ENCODE peak calls at places on chromosome 5, in four cellular contexts. T is IMR-90, I is K562, E is GM12878. O is an unnamed sample. For H3K9me3, the result is how much of the 10 kb centered on the place peaks cover.

GRCh38 chr5:53569486-53569885 is 9.0 kb downstream of the NDUFS4 start:
- DNase-seq in E (no peak), I (no peak), T (no peak), O (no peak)

GRCh38 chr5:673140-673836 is 19.9 kb downstream of the TPPP start:
- DNase-seq in E (no peak), T (no peak), I (no peak), O (no peak)

GRCh38 chr5:55220433-55221185 is 6.5 kb downstream of the MCIDAS start:
- DNase-seq in E (no peak), I (no peak), T (no peak), O (no peak)

GRCh38 chr5:1509346-1510085 is 14.2 kb downstream of the LPCAT1 start:
- DNase-seq in I (no peak), T (no peak), E (no peak), O (no peak)

GRCh38 chr5:53603009-53603687 is 42.7 kb downstream of the NDUFS4 start:
- DNase-seq in E (no peak), T (peak), I (no peak), O (no peak)

GRCh38 chr5:170312666-170313065 is 15.1 kb upstream of the LCP2 start:
- DNase-seq in I (no peak), E (no peak), T (peak), O (peak)

GRCh38 chr5:59744531-59744992 is 149.0 kb downstream of the PDE4D start:
- DNase-seq in E (no peak), I (no peak), T (peak), O (peak)

GRCh38 chr5:111584651-111585050 is 72.3 kb upstream of the STARD4 start:
- DNase-seq in I (peak), T (peak), E (no peak), O (no peak)

GRCh38 chr5:132009706-132010405 is 1.6 kb downstream of the ACSL6 start:
- DNase-seq in T (no peak), E (no peak), I (no peak), O (no peak)

GRCh38 chr5:43560128-43560527 is 3.3 kb upstream of the PAIP1 start:
- DNase-seq in I (no peak), E (no peak), T (peak), O (no peak)

GRCh38 chr5:171954721-171955120 is 51.7 kb downstream of the FBXW11 start:
- DNase-seq in T (peak), E (no peak), I (no peak), O (no peak)

GRCh38 chr5:143717400-143717799 is 94.6 kb upstream of the HMHB1 start:
- DNase-seq in E (no peak), T (peak), I (no peak), O (no peak)

GRCh38 chr5:36066540-36067210 is at the start of gene UGT3A2:
- DNase-seq in T (no peak), E (no peak), I (no peak), O (no peak)

GRCh38 chr5:67215592-67216471 is 19.2 kb upstream of the CD180 start:
- DNase-seq in I (no peak), E (peak), T (peak), O (no peak)

GRCh38 chr5:122093415-122093814 is 15.4 kb upstream of the LOX start:
- DNase-seq in E (no peak), T (peak), I (no peak), O (no peak)

GRCh38 chr5:160419458-160420330 is 813 bp upstream of the SLU7 start:
- DNase-seq in E (no peak), T (no peak), I (peak), O (no peak)

GRCh38 chr5:50968296-50969206 is 302.1 kb downstream of the PARP8 start:
- DNase-seq in T (no peak), E (no peak), I (no peak), O (no peak)

GRCh38 chr5:71874521-71874920 is 155.4 kb downstream of the CARTPT start:
- DNase-seq in E (no peak), I (no peak), T (no peak), O (no peak)

GRCh38 chr5:35161637-35162248 is 68.5 kb downstream of the PRLR start:
- DNase-seq in E (no peak), I (no peak), T (no peak), O (no peak)

GRCh38 chr5:135263022-135263668 is 135.9 kb downstream of the MACROH2A1 start:
- DNase-seq in T (no peak), I (peak), E (no peak), O (peak)

GRCh38 chr5:28216939-28217360 is 1178.6 kb upstream of the CDH9 start:
- DNase-seq in T (no peak), E (no peak), I (no peak), O (no peak)

GRCh38 chr5:53895091-53895683 is 334.7 kb downstream of the NDUFS4 start:
- DNase-seq in T (no peak), E (no peak), I (no peak), O (no peak)

GRCh38 chr5:120817044-120817985 is 353.2 kb downstream of the PRR16 start:
- DNase-seq in T (peak), I (no peak), E (no peak), O (peak)

GRCh38 chr5:178483620-178484019 is 106.6 kb downstream of the COL23A1 start:
- DNase-seq in I (no peak), T (no peak), E (no peak), O (no peak)

GRCh38 chr5:95605786-95606185 is 14.1 kb upstream of the GPR150 start:
- DNase-seq in I (no peak), T (no peak), E (no peak), O (no peak)

GRCh38 chr5:139955616-139956283 is 87.3 kb downstream of the NRG2 start:
- DNase-seq in T (no peak), E (no peak), I (peak), O (no peak)

GRCh38 chr5:173984218-173984617 is 4.8 kb upstream of the C5orf47 start:
- DNase-seq in I (peak), E (no peak), T (peak), O (peak)

GRCh38 chr5:15290953-15291352 is 209.0 kb upstream of the FBXL7 start:
- DNase-seq in T (no peak), E (no peak), I (no peak), O (no peak)

GRCh38 chr5:1515921-1516571 is 7.7 kb downstream of the LPCAT1 start:
- DNase-seq in I (no peak), E (no peak), T (peak), O (peak)

DNA sequence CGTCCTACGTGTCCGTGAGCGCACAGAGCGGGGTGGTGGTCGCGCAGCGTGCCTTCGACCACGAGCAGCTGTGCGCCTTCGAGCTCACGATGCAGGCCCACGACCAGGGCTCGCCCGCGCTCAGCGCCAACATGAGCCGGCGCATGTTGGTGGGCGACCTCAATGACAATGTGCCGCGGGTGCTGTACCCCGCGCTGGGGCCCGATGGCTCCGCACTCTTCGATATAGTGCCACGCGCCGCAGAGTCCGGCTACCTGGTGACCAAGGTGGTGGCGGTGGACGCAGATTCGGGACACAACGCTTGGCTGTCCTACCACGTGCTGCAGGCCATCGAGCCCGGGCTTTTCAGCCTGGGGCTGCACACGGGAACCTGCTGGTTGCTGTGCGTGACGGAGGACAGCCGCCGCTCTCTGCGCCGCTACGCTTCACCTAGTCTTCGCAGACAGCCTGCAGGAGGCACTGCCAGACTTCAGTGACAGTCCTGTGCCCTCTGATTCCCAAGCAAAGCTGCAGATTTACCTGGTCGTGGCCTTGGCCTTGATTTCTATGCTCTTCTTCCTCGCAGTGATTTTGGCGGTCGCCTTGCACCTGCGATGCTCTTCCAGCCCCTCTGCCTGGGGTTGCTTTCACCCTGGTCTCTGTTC is 2.4 kb upstream of the PCDHGA12 start:
- DNase-seq in T (no peak), I (no peak), E (no peak), O (no peak)
- H3K9me3 ChIP-seq in T (under half), I (under half), E (under half), O (half or more)

GRCh38 chr5:33275921-33276705 is 164.7 kb upstream of the TARS1 start:
- DNase-seq in E (no peak), I (no peak), T (peak), O (no peak)

GRCh38 chr5:33281507-33281906 is 159.3 kb upstream of the TARS1 start:
- DNase-seq in I (no peak), E (no peak), T (peak), O (no peak)

GRCh38 chr5:33273985-33274384 is 166.8 kb upstream of the TARS1 start:
- DNase-seq in I (no peak), E (no peak), T (no peak), O (no peak)

GRCh38 chr5:33275391-33275790 is 165.4 kb upstream of the TARS1 start:
- DNase-seq in E (no peak), I (no peak), T (no peak), O (no peak)

DNA sequence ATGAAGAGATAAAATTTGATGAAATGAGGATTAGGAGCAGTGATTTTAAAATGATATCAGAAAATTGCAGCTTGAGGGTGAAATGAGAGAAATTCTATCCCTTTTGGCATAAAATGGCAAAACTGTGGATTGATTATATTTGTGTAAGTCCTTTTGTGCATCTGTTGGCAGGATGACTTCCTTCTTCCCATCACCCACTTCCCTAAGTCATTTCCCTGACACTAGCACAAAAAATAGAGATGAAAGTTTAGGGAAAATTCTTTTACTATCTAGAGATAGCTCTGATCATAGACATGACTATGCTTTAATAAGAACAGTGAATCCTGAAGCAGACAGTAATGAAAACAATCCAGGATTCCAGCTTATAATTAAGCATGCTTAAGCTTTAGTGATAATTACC is 163.7 kb upstream of the TARS1 start:
- DNase-seq in I (no peak), E (no peak), T (no peak), O (no peak)
- TF ChIP-seq ELK1 in I (no peak), E (no peak), T (no peak), O (no peak)

DNA sequence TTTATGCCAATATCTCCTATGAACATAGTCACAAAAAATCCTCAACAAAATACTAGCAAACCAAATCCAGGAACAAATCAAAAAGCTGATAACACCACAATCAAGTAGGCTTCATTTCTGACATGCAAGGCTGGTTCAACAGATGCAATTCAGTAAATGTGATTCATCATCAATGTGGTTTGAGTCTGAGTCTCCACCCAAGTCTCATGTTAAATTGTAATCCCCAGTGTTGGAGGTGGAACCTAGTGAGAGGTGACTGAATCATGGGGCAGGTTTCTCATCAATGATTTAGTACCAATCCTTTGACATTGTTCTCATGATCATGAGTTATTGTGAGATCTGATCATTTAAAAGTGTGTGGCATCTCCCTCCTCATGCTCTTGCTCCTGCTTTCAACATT is 1072.7 kb downstream of the NR2F1-AS1 start:
- DNase-seq in T (no peak), E (no peak), I (no peak), O (no peak)
- H3K9me3 ChIP-seq in T (under half), E (under half), I (under half), O (under half)

DNA sequence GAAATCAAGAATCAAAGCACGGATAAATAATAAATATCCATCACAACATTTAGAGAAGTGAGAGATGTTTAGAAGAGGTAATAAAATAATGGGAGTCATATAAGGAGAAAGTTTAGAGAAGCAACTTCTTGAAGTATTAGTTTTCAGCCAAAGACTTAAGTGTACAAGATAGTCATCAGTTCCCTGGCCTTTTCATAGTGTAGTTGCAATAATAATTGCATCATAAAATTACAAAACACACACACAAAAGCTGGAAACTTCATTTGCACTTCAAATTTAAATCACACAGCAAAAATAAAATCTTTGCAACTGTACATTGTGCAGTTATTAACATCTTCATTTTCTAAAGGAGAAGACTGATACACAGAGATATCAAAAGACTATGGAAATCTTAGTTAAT is 319.1 kb upstream of the RGMB start:
- DNase-seq in I (no peak), T (peak), E (no peak), O (no peak)
- TF ChIP-seq ELK1 in I (no peak), T (no peak), E (no peak), O (no peak)

GRCh38 chr5:32346869-32347268 is 34.1 kb upstream of the MTMR12 start:
- DNase-seq in T (no peak), E (no peak), I (no peak), O (no peak)
- H3K9me3 ChIP-seq in T (under half), E (under half), I (under half), O (under half)

GRCh38 chr5:98770158-98770910 is 3.1 kb upstream of the RGMB start:
- DNase-seq in I (no peak), T (peak), E (no peak), O (peak)

GRCh38 chr5:98772415-98773213 is 849 bp upstream of the RGMB start:
- DNase-seq in E (no peak), T (no peak), I (no peak), O (peak)

GRCh38 chr5:98770911-98771322 is 2.5 kb upstream of the RGMB start:
- DNase-seq in E (no peak), T (peak), I (no peak), O (peak)

GRCh38 chr5:98773214-98773463 is 324 bp upstream of the RGMB start:
- DNase-seq in T (no peak), I (no peak), E (peak), O (no peak)

DNA sequence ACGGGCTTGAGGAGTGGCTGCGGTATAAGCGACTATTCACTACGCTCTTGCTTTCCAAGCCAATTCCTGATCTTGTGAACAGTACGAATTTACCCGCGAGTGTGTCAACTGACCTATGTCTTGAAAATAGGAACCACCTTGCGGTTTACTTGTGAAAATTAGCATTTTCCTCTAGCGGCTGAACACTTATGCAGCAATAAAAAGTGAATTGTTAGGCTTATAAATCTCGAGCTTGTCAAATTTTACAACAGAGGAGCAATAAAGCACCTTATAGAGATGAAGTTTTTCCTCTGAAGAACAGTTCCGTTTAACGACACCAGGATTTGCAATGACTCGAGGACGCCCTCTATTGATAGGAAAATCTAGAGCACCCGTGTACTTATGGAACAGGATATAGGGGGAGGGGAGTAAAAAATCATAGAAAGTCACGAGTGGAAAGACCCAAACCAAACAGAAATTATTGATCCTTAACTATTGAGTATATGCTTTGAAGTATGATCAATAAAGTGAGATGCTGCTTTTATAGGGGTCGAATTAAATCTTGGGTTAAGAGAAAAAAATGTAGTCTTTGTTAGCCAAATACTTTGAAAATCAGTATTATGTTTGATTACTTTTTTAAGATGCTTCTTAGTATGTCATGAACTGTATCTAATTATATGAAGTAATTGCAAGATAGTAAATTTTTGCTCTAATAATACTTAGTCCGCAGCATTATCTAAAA is 1.9 kb upstream of the RGMB start:
- DNase-seq in E (peak), T (peak), I (peak), O (peak)
- TF ChIP-seq ELK1 in E (no peak), T (no peak), I (no peak), O (no peak)

DNA sequence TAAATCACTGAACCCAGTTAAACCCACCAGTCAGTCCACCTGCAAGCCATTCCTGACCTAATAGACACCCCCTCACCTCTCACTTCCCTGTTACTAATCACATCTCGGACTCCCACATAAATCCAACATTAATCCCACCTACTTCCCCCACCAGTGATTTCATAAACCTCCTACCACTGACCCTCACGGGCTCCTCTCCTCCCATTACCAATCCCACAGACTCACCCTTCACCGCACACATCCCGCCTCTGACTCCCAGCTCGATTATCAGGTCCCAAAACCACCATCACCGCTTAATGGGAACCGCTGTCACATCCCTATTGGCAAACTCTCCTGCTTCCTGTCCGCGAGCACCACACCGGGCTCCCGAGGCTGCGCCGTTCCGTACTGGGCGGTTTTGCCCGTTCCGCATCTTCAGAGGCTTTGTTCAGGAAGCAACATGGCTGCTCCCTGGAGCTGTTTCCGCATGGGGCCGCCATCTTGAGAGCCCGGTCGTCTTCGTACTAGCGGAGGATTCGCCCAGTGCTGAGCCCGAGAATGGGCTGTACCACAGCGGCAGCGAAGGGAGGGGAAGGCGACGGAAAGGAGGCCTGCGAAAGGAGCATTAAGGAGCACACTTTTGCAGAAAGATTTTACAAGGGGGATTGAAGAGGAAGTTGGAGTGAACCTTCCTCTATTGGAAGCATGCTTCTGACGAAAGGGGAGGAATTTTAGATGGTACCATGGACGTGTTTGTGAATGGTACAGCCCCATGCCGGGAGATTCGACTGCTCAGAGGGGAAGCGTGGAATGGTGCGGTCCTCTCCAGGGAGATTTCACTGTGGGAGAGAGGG is at the start of gene ZNF300:
- DNase-seq in T (peak), E (peak), I (peak), O (peak)
- H3K9me3 ChIP-seq in T (under half), E (under half), I (under half), O (half or more)

O was measured in A549.